ENCODE peak calls at places on chromosomes 16 and 17, in nine cellular contexts. P is CD8-positive, alpha-beta memory T cell; R is neural progenitor cell; X is frontal cortex; B is KG1; A is caudate nucleus; G is GM18507; L is HCEC 1CT; Q is stimulated activated CD4-positive, alpha-beta T cell treated with anti-CD3 and anti-CD28 coated beads, TNF-alpha, amount 100 ng/mL, for 48 hours. F is an unnamed sample.

GRCh38 chr17:10699861-10700260 is 2.5 kb downstream of the ADPRM start:
- DNase-seq in Q (no peak), G (no peak), P (peak), L (no peak), B (no peak), A (no peak), X (no peak), R (no peak), F (peak)

GRCh38 chr17:11300738-11301137 is 59.7 kb downstream of the SHISA6 start:
- DNase-seq in A (no peak), B (no peak), R (no peak), G (no peak), X (no peak), L (no peak), Q (no peak), P (no peak), F (no peak)

GRCh38 chr17:48375356-48375755 is 54.7 kb downstream of the SKAP1 start:
- DNase-seq in G (no peak), P (no peak), Q (no peak), R (no peak), A (no peak), X (no peak), L (peak), B (no peak), F (no peak)

GRCh38 chr17:77470800-77471733 is 330.3 kb downstream of the SEC14L1 start:
- DNase-seq in Q (no peak), A (no peak), X (no peak), L (no peak), B (no peak), R (peak), P (no peak), G (no peak), F (no peak)

GRCh38 chr17:58643147-58643546 is 48.7 kb downstream of the TEX14 start:
- DNase-seq in X (no peak), P (no peak), A (no peak), B (no peak), R (no peak), G (no peak), L (peak), Q (no peak), F (no peak)

GRCh38 chr16:86988920-86989715 is 328.1 kb downstream of the C16orf95 start:
- DNase-seq in G (no peak), B (no peak), L (no peak), P (no peak), A (no peak), Q (no peak), R (no peak), X (no peak), F (no peak)

GRCh38 chr16:6549415-6549814 is 783.2 kb upstream of the RBFOX1 start:
- DNase-seq in L (no peak), X (no peak), R (no peak), Q (no peak), B (no peak), G (no peak), A (no peak), P (no peak), F (no peak)

GRCh38 chr16:73172621-73173312 is 124.8 kb upstream of the ZFHX3 start:
- DNase-seq in P (no peak), A (no peak), Q (no peak), G (no peak), B (no peak), L (peak), X (peak), R (peak), F (no peak)

GRCh38 chr17:76922084-76922483 is 53.9 kb downstream of the MGAT5B start:
- DNase-seq in A (no peak), X (no peak), L (no peak), G (no peak), B (no peak), Q (no peak), P (no peak), R (no peak), F (no peak)

GRCh38 chr17:1588781-1589585 is 26.4 kb upstream of the PITPNA start:
- DNase-seq in B (no peak), X (no peak), G (no peak), Q (no peak), L (no peak), R (no peak), P (no peak), A (no peak), F (no peak)

GRCh38 chr16:7765079-7765550 is 432.5 kb downstream of the RBFOX1 start:
- DNase-seq in L (no peak), B (no peak), P (no peak), X (no peak), R (no peak), A (no peak), G (no peak), Q (no peak), F (no peak)

GRCh38 chr17:16463341-16464000 is 28.5 kb downstream of the LRRC75A start:
- DNase-seq in R (no peak), Q (no peak), L (no peak), P (no peak), X (peak), A (no peak), B (no peak), G (no peak), F (no peak)

GRCh38 chr17:66724581-66725341 is 110.2 kb upstream of the CACNG5 start:
- DNase-seq in X (no peak), Q (no peak), R (no peak), G (no peak), P (no peak), B (no peak), L (no peak), A (no peak), F (no peak)

GRCh38 chr17:50649042-50649908 is 14.6 kb downstream of the ABCC3 start:
- DNase-seq in G (no peak), P (no peak), X (no peak), A (no peak), L (peak), B (no peak), R (no peak), Q (no peak), F (no peak)

GRCh38 chr16:19703218-19703617 is 14.8 kb downstream of the KNOP1 start:
- DNase-seq in Q (no peak), P (no peak), A (no peak), G (no peak), B (no peak), X (no peak), R (no peak), L (no peak), F (no peak)

GRCh38 chr17:38735161-38735997 is 5.2 kb downstream of the CISD3 start:
- DNase-seq in P (peak), B (no peak), X (peak), Q (no peak), L (peak), A (no peak), R (peak), G (peak), F (peak)

GRCh38 chr16:31081428-31082351 is 7.1 kb downstream of the PRSS53 start:
- DNase-seq in X (no peak), R (no peak), A (no peak), G (no peak), B (no peak), L (no peak), P (no peak), Q (no peak), F (no peak)

GRCh38 chr17:37111329-37111728 is 162.6 kb downstream of the AATF start:
- DNase-seq in L (no peak), B (no peak), A (peak), R (no peak), Q (no peak), G (no peak), X (no peak), P (no peak), F (no peak)

GRCh38 chr16:89191033-89191900 is 9.1 kb downstream of the SLC22A31 start:
- DNase-seq in Q (no peak), P (no peak), X (no peak), G (no peak), A (no peak), R (peak), L (no peak), B (no peak), F (no peak)

GRCh38 chr16:11296706-11297491 is 15.8 kb upstream of the PRM1 start:
- DNase-seq in G (no peak), Q (no peak), L (no peak), P (no peak), B (peak), X (no peak), A (no peak), R (no peak), F (no peak)

GRCh38 chr16:11140466-11140865 is 115.5 kb downstream of the SOCS1 start:
- DNase-seq in L (no peak), X (no peak), Q (no peak), A (no peak), B (no peak), R (no peak), G (no peak), P (no peak), F (no peak)

GRCh38 chr16:81842564-81843242 is 63.6 kb downstream of the PLCG2 start:
- DNase-seq in B (peak), L (no peak), A (no peak), G (no peak), X (no peak), R (no peak), P (no peak), Q (no peak), F (no peak)

GRCh38 chr16:1708083-1708767 is 2.2 kb downstream of the MAPK8IP3 start:
- DNase-seq in G (no peak), L (no peak), X (no peak), P (no peak), A (no peak), Q (no peak), B (no peak), R (no peak), F (no peak)

GRCh38 chr17:49456172-49456965 is 38.7 kb upstream of the NGFR start:
- DNase-seq in G (no peak), L (peak), A (no peak), Q (no peak), X (no peak), B (no peak), P (no peak), R (no peak), F (no peak)

GRCh38 chr17:74639704-74640142 is 16.2 kb upstream of the CD300E start:
- DNase-seq in R (no peak), A (no peak), P (no peak), L (no peak), X (no peak), G (no peak), B (peak), Q (no peak), F (no peak)

GRCh38 chr16:75000481-75001081 is 1.8 kb downstream of the ZNRF1 start:
- DNase-seq in A (no peak), B (peak), R (peak), L (no peak), G (no peak), Q (no peak), P (no peak), X (no peak), F (no peak)

GRCh38 chr17:30433514-30433913 is 43.7 kb upstream of the GOSR1 start:
- DNase-seq in A (no peak), B (no peak), Q (no peak), X (no peak), P (no peak), R (no peak), L (peak), G (no peak), F (no peak)

GRCh38 chr17:17492085-17492484 is 4.1 kb downstream of the RASD1 start:
- DNase-seq in P (no peak), G (no peak), L (no peak), A (no peak), Q (no peak), R (no peak), B (no peak), X (no peak), F (no peak)

GRCh38 chr16:8655184-8655717 is 19.2 kb upstream of the ABAT start:
- DNase-seq in G (peak), P (no peak), A (no peak), L (peak), R (peak), Q (peak), X (no peak), B (peak), F (no peak)

GRCh38 chr17:60888812-60889709 is 211.4 kb downstream of the BCAS3 start:
- DNase-seq in G (no peak), P (no peak), L (no peak), B (no peak), A (no peak), Q (no peak), X (no peak), R (no peak), F (no peak)

GRCh38 chr17:72587773-72588511 is 467.1 kb downstream of the SOX9 start:
- DNase-seq in R (no peak), G (no peak), Q (no peak), P (no peak), L (peak), A (no peak), B (no peak), X (no peak), F (peak)

GRCh38 chr17:81066072-81066471 is 31.1 kb downstream of the BAIAP2 start:
- DNase-seq in R (no peak), G (no peak), A (no peak), Q (no peak), P (no peak), B (no peak), X (no peak), L (no peak), F (no peak)

GRCh38 chr16:64468515-64469090 is 653.3 kb downstream of the CDH11 start:
- DNase-seq in B (no peak), A (no peak), Q (no peak), L (no peak), G (no peak), P (no peak), X (no peak), R (no peak), F (no peak)

GRCh38 chr17:44808156-44808555 is 21.9 kb downstream of the GJC1 start:
- DNase-seq in Q (no peak), R (no peak), X (no peak), A (no peak), B (no peak), P (no peak), G (no peak), L (no peak), F (no peak)

GRCh38 chr17:51769231-51769630 is 389.3 kb downstream of the CA10 start:
- DNase-seq in G (no peak), L (no peak), X (no peak), A (no peak), R (no peak), Q (no peak), B (no peak), P (no peak), F (no peak)

GRCh38 chr17:74471341-74471740 is 4.9 kb downstream of the CD300A start:
- DNase-seq in A (no peak), X (no peak), G (no peak), L (no peak), P (no peak), Q (no peak), R (no peak), B (no peak), F (no peak)

GRCh38 chr17:8534498-8535188 is 95.9 kb downstream of the MYH10 start:
- DNase-seq in A (no peak), B (no peak), G (no peak), R (no peak), Q (no peak), X (no peak), L (no peak), P (no peak), F (no peak)

GRCh38 chr17:9266769-9267168 is 245.5 kb downstream of the NTN1 start:
- DNase-seq in L (no peak), X (no peak), G (no peak), R (no peak), A (no peak), B (no peak), P (no peak), Q (no peak), F (no peak)

F was measured in activated effector memory CD4-positive, alpha-beta T cell treated with Interleukin-2 at 50 U/mL for 16 hours.